ENCODE peak calls at places on chromosomes 4 and X, in seven cellular contexts. Q is AG04450; H is cardiac muscle cell; W is mesenchymal stem cell; U is CD4-positive, CD25-positive, alpha-beta regulatory T cell; N is body of pancreas; I is right atrium auricular region. E is an unnamed sample.

GRCh38 chrX:132843387-132843786 is 115.0 kb downstream of the HS6ST2 start:
- DNase-seq in Q (no peak), H (no peak), W (no peak), U (no peak), N (no peak), I (no peak), E (no peak)

GRCh38 chrX:153968754-153969124 is 2.9 kb downstream of the HCFC1 start:
- DNase-seq in Q (no peak), H (no peak), W (no peak), U (no peak), N (no peak), I (no peak), E (no peak)

GRCh38 chr4:81084029-81084428 is 53.5 kb downstream of the BMP3 start:
- DNase-seq in Q (peak), H (peak), W (peak), U (no peak), N (no peak), I (no peak), E (no peak)

GRCh38 chr4:16067515-16067914 is 16.3 kb downstream of the PROM1 start:
- DNase-seq in Q (no peak), H (peak), W (no peak), U (no peak), N (peak), I (no peak), E (no peak)

GRCh38 chrX:107449490-107450175 is at the start of gene FRMPD3:
- DNase-seq in Q (no peak), H (no peak), W (no peak), U (no peak), N (no peak), I (no peak), E (no peak)

GRCh38 chr4:18020671-18021469 is 685 bp downstream of the LCORL start:
- DNase-seq in Q (peak), H (peak), W (peak), U (peak), N (peak), I (peak), E (peak)

GRCh38 chr4:4637710-4638109 is 95.9 kb upstream of the STX18 start:
- DNase-seq in Q (no peak), H (no peak), W (no peak), U (no peak), N (no peak), I (no peak), E (no peak)

GRCh38 chrX:44203791-44204190 is 139.7 kb downstream of the EFHC2 start:
- DNase-seq in Q (no peak), H (no peak), W (no peak), U (no peak), N (no peak), I (no peak), E (no peak)

GRCh38 chr4:123073650-123074049 is 151.3 kb upstream of the NUDT6 start:
- DNase-seq in Q (no peak), H (no peak), W (no peak), U (no peak), N (no peak), I (no peak), E (no peak)

GRCh38 chr4:152961041-152961751 is 25.1 kb downstream of the FHDC1 start:
- DNase-seq in Q (no peak), H (peak), W (no peak), U (no peak), N (peak), I (no peak), E (no peak)

GRCh38 chr4:153364061-153364460 is 19.6 kb downstream of the MND1 start:
- DNase-seq in Q (no peak), H (peak), W (no peak), U (no peak), N (no peak), I (no peak), E (no peak)

GRCh38 chr4:94251094-94251493 is 43.4 kb downstream of the SMARCAD1 start:
- DNase-seq in Q (no peak), H (no peak), W (no peak), U (no peak), N (no peak), I (no peak), E (no peak)

GRCh38 chrX:110146521-110146920 is 143.6 kb downstream of the TMEM164 start:
- DNase-seq in Q (no peak), H (peak), W (peak), U (peak), N (peak), I (no peak), E (no peak)

GRCh38 chrX:101774340-101774739 is 114.7 kb upstream of the ARMCX2 start:
- DNase-seq in Q (no peak), H (no peak), W (no peak), U (no peak), N (no peak), I (no peak), E (no peak)

GRCh38 chrX:129593137-129593536 is 53.1 kb downstream of the OCRL start:
- DNase-seq in Q (no peak), H (peak), W (no peak), U (no peak), N (no peak), I (no peak), E (no peak)

GRCh38 chr4:123191728-123192127 is 204.9 kb upstream of the SPRY1 start:
- DNase-seq in Q (no peak), H (no peak), W (no peak), U (no peak), N (no peak), I (no peak), E (no peak)

GRCh38 chr4:22897520-22898108 is 204.9 kb downstream of the GBA3 start:
- DNase-seq in Q (no peak), H (peak), W (peak), U (peak), N (peak), I (no peak), E (no peak)

GRCh38 chr4:150867148-150867547 is 147.9 kb downstream of the LRBA start:
- DNase-seq in Q (peak), H (peak), W (peak), U (peak), N (peak), I (no peak), E (no peak)

GRCh38 chr4:151674804-151675290 is 86.0 kb downstream of the GATB start:
- DNase-seq in Q (no peak), H (peak), W (peak), U (no peak), N (peak), I (no peak), E (no peak)

GRCh38 chr4:38119663-38120374 is 159.6 kb downstream of the PTTG2 start:
- DNase-seq in Q (peak), H (peak), W (peak), U (no peak), N (no peak), I (no peak), E (no peak)

GRCh38 chr4:147011386-147011785 is 65.7 kb upstream of the TTC29 start:
- DNase-seq in Q (no peak), H (no peak), W (no peak), U (no peak), N (no peak), I (no peak), E (no peak)

GRCh38 chr4:62940229-62940628 is 1469.0 kb downstream of the TECRL start:
- DNase-seq in Q (no peak), H (no peak), W (no peak), U (no peak), N (no peak), I (no peak), E (no peak)

GRCh38 chr4:101801957-101802356 is 11.4 kb downstream of the BANK1 start:
- DNase-seq in Q (no peak), H (no peak), W (no peak), U (no peak), N (no peak), I (no peak), E (no peak)

GRCh38 chrX:16827225-16827624 is 41.0 kb downstream of the TXLNG start:
- DNase-seq in Q (no peak), H (no peak), W (no peak), U (no peak), N (no peak), I (no peak), E (no peak)

GRCh38 chrX:140709421-140709846 is at the start of gene LINC00632:
- DNase-seq in Q (no peak), H (no peak), W (peak), U (no peak), N (no peak), I (no peak), E (no peak)

GRCh38 chr4:80538276-80538926 is 202.9 kb downstream of the CFAP299 start:
- DNase-seq in Q (no peak), H (no peak), W (no peak), U (no peak), N (no peak), I (no peak), E (no peak)

GRCh38 chr4:109721033-109721432 is 8.8 kb downstream of the PLA2G12A start:
- DNase-seq in Q (no peak), H (peak), W (peak), U (no peak), N (no peak), I (no peak), E (no peak)

GRCh38 chr4:114867291-114867690 is 246.1 kb downstream of the NDST4 start:
- DNase-seq in Q (no peak), H (no peak), W (peak), U (no peak), N (no peak), I (no peak), E (no peak)

GRCh38 chr4:25477251-25477650 is 100.2 kb downstream of the ANAPC4 start:
- DNase-seq in Q (no peak), H (no peak), W (no peak), U (no peak), N (no peak), I (no peak), E (no peak)

GRCh38 chrX:23901805-23902204 is 5.9 kb downstream of the APOO start:
- DNase-seq in Q (peak), H (peak), W (peak), U (peak), N (peak), I (no peak), E (no peak)

GRCh38 chr4:158133551-158133950 is 39.3 kb downstream of the GASK1B start:
- DNase-seq in Q (no peak), H (no peak), W (no peak), U (no peak), N (no peak), I (no peak), E (no peak)

GRCh38 chr4:65343342-65343741 is 326.9 kb downstream of the EPHA5 start:
- DNase-seq in Q (no peak), H (no peak), W (no peak), U (no peak), N (no peak), I (no peak), E (no peak)

GRCh38 chrX:156003486-156004185 is 6.1 kb downstream of the IL9R start:
- DNase-seq in Q (no peak), H (no peak), W (no peak), U (no peak), N (no peak), I (no peak), E (no peak)

GRCh38 chr4:105596676-105597075 is 44.3 kb downstream of the ARHGEF38 start:
- DNase-seq in Q (no peak), H (no peak), W (no peak), U (no peak), N (no peak), I (no peak), E (no peak)

GRCh38 chrX:40012039-40012799 is 85.5 kb downstream of the BCOR start:
- DNase-seq in Q (no peak), H (peak), W (peak), U (no peak), N (peak), I (no peak), E (no peak)
- H3K27ac ChIP-seq in Q (peak), H (no peak), W (no peak), U (no peak), N (peak), I (peak), E (peak)

GRCh38 chrX:31233941-31234496 is 162.2 kb upstream of the FTHL17 start:
- DNase-seq in Q (no peak), H (no peak), W (no peak), U (no peak), N (no peak), I (no peak), E (no peak)
- H3K27ac ChIP-seq in Q (no peak), H (no peak), W (no peak), U (no peak), N (no peak), I (no peak), E (no peak)

DNA sequence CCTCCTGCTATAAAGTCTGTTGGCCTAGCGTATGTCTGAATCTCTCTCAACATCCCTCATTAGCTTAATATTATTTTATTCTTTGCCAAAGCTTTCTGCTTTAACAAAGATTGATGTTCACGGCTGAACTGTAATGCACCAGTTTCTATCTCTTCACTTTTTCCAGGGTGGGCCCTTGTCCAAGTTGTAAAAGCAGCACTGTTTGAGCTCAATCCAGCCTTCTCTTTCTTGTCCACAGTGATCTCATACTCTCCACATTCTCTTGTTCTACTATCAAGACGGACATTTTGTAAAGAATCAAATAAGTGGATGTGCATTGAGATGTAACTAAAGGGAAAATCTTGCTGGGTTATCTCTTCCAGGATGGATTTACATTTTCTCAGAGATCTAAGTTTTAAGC is 34.4 kb upstream of the RTL3 start:
- DNase-seq in Q (no peak), H (peak), W (no peak), U (no peak), N (no peak), I (no peak), E (no peak)
- H3K27ac ChIP-seq in Q (no peak), H (no peak), W (no peak), U (no peak), N (no peak), I (no peak), E (no peak)

GRCh38 chr4:185682236-185682635 is 129.8 kb downstream of the SORBS2 start:
- DNase-seq in Q (no peak), H (peak), W (peak), U (no peak), N (no peak), I (no peak), E (no peak)

GRCh38 chr4:185683896-185684295 is 128.1 kb downstream of the SORBS2 start:
- DNase-seq in Q (no peak), H (no peak), W (no peak), U (no peak), N (no peak), I (no peak), E (no peak)

GRCh38 chr4:185689407-185689806 is 122.6 kb downstream of the SORBS2 start:
- DNase-seq in Q (no peak), H (no peak), W (no peak), U (no peak), N (no peak), I (no peak), E (no peak)

GRCh38 chr4:185683222-185683621 is 128.8 kb downstream of the SORBS2 start:
- DNase-seq in Q (no peak), H (no peak), W (no peak), U (no peak), N (no peak), I (no peak), E (no peak)

GRCh38 chr4:185685804-185686203 is 126.2 kb downstream of the SORBS2 start:
- DNase-seq in Q (no peak), H (no peak), W (no peak), U (no peak), N (no peak), I (no peak), E (no peak)
- H3K27ac ChIP-seq in Q (no peak), H (peak), W (no peak), U (no peak), N (peak), I (peak), E (peak)

GRCh38 chr4:82851318-82851717 is 39.6 kb downstream of the SEC31A start:
- DNase-seq in Q (no peak), H (no peak), W (no peak), U (no peak), N (no peak), I (no peak), E (no peak)

GRCh38 chr4:82852751-82853053 is 38.3 kb downstream of the SEC31A start:
- DNase-seq in Q (no peak), H (no peak), W (no peak), U (no peak), N (no peak), I (no peak), E (no peak)

GRCh38 chr4:82848706-82849105 is 42.2 kb downstream of the SEC31A start:
- DNase-seq in Q (no peak), H (no peak), W (no peak), U (no peak), N (no peak), I (no peak), E (no peak)

GRCh38 chr4:82850684-82851083 is 40.3 kb downstream of the SEC31A start:
- DNase-seq in Q (no peak), H (no peak), W (no peak), U (no peak), N (no peak), I (no peak), E (no peak)

DNA sequence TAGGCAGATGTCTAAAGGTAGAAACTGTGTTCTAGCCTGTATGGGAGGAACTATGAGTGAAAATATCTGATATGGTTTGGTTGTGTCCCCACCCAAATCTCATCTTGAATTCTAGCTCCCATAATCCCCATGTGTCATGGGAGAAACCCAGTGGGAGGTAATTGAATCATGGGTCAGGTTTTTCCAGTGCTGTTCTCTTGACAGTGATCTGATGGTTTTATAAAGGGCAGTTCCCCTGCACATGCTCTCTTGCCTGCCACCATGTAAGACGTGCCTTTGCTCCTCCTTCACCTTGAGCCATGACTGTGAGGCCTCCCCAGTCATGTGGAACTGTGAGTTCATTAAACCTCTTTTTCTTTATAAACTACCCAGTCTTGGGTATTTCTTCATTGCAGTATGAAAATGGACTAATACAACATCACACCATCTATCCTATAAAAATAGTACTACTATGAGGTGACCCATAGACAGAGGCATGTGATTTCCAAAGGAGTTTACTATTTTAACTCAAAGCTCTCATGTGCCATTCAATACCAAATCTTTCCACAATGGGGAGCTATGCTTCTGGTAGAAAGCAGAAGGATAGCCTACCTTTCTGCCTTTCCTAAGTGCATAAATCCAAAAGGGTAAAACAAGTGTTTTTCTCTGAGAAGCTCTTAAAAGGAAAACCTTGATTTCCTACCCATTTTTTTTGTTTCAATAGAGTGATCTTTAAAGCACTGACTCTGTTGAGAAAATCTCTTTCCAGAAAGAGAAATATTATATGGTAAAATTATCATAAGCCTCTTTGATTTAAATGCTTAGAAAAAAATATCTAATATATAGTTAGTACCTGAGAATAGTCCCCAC is 38.8 kb downstream of the SEC31A start:
- DNase-seq in Q (no peak), H (peak), W (peak), U (peak), N (no peak), I (no peak), E (no peak)
- H3K27ac ChIP-seq in Q (no peak), H (no peak), W (no peak), U (peak), N (no peak), I (no peak), E (no peak)

GRCh38 chrX:47561653-47562151 is 697 bp downstream of the ARAF start:
- DNase-seq in Q (no peak), H (no peak), W (no peak), U (no peak), N (no peak), I (no peak), E (no peak)
- H3K27ac ChIP-seq in Q (no peak), H (peak), W (no peak), U (peak), N (peak), I (peak), E (peak)

GRCh38 chr4:74374561-74375327 is 9.8 kb downstream of the EREG start:
- DNase-seq in Q (no peak), H (peak), W (peak), U (no peak), N (peak), I (peak), E (no peak)
- H3K27ac ChIP-seq in Q (no peak), H (no peak), W (peak), U (no peak), N (no peak), I (no peak), E (no peak)

GRCh38 chr4:53974561-53974960 is 89.8 kb downstream of the CHIC2 start:
- DNase-seq in Q (no peak), H (peak), W (no peak), U (no peak), N (no peak), I (no peak), E (no peak)
- H3K27ac ChIP-seq in Q (no peak), H (no peak), W (no peak), U (no peak), N (no peak), I (no peak), E (no peak)

GRCh38 chr4:31069151-31069550 is 349.0 kb downstream of the PCDH7 start:
- DNase-seq in Q (no peak), H (no peak), W (no peak), U (no peak), N (no peak), I (no peak), E (no peak)
- H3K27ac ChIP-seq in Q (no peak), H (peak), W (no peak), U (no peak), N (no peak), I (no peak), E (peak)